ENCODE peak calls at places on chromosomes 13 and 19, in ten cellular contexts. One of them, this sample, is unnamed.

GRCh38 chr13:110925023-110925608 is 10.2 kb upstream of the ANKRD10 start:
- DNase-seq in ovary: no peak
- DNase-seq in GM12878: no peak
- DNase-seq in upper lobe of left lung: no peak
- DNase-seq in sigmoid colon: no peak
- DNase-seq in adrenal gland: no peak
- DNase-seq in A549: no peak
- DNase-seq in heart left ventricle: no peak
- DNase-seq in HCT116: no peak
- DNase-seq in suprapubic skin: no peak
- DNase-seq in this sample: no peak

GRCh38 chr13:93004919-93005318 is 221.7 kb upstream of the GPC6 start:
- DNase-seq in ovary: no peak
- DNase-seq in GM12878: no peak
- DNase-seq in upper lobe of left lung: no peak
- DNase-seq in sigmoid colon: no peak
- DNase-seq in adrenal gland: no peak
- DNase-seq in A549: peak; percentile 5
- DNase-seq in heart left ventricle: no peak
- DNase-seq in HCT116: no peak
- DNase-seq in suprapubic skin: no peak
- DNase-seq in this sample: no peak

GRCh38 chr19:8699908-8700307 is 1.3 kb upstream of the ACTL9 start:
- DNase-seq in ovary: no peak
- DNase-seq in GM12878: no peak
- DNase-seq in upper lobe of left lung: no peak
- DNase-seq in sigmoid colon: no peak
- DNase-seq in adrenal gland: no peak
- DNase-seq in A549: no peak
- DNase-seq in heart left ventricle: no peak
- DNase-seq in HCT116: no peak
- DNase-seq in suprapubic skin: no peak
- DNase-seq in this sample: no peak

GRCh38 chr19:39846678-39847486 is 703 bp upstream of the FBL start:
- DNase-seq in ovary: no peak
- DNase-seq in GM12878: no peak
- DNase-seq in upper lobe of left lung: no peak
- DNase-seq in sigmoid colon: no peak
- DNase-seq in adrenal gland: no peak
- DNase-seq in A549: no peak
- DNase-seq in heart left ventricle: peak; percentile 5
- DNase-seq in HCT116: no peak
- DNase-seq in suprapubic skin: no peak
- DNase-seq in this sample: no peak

GRCh38 chr19:1811942-1812425 is at the start of gene ATP8B3:
- DNase-seq in ovary: no peak
- DNase-seq in GM12878: no peak
- DNase-seq in upper lobe of left lung: peak; percentile 96
- DNase-seq in sigmoid colon: no peak
- DNase-seq in adrenal gland: no peak
- DNase-seq in A549: no peak
- DNase-seq in heart left ventricle: no peak
- DNase-seq in HCT116: no peak
- DNase-seq in suprapubic skin: peak; percentile 86
- DNase-seq in this sample: no peak

GRCh38 chr13:111963031-111963430 is 103.9 kb upstream of the SOX1 start:
- DNase-seq in ovary: no peak
- DNase-seq in GM12878: no peak
- DNase-seq in upper lobe of left lung: no peak
- DNase-seq in sigmoid colon: peak; percentile 51
- DNase-seq in adrenal gland: no peak
- DNase-seq in A549: no peak
- DNase-seq in heart left ventricle: no peak
- DNase-seq in HCT116: no peak
- DNase-seq in suprapubic skin: no peak
- DNase-seq in this sample: no peak

GRCh38 chr19:34066007-34066656 is 106.2 kb upstream of the LSM14A start:
- DNase-seq in ovary: no peak
- DNase-seq in GM12878: no peak
- DNase-seq in upper lobe of left lung: no peak
- DNase-seq in sigmoid colon: no peak
- DNase-seq in adrenal gland: no peak
- DNase-seq in A549: no peak
- DNase-seq in heart left ventricle: no peak
- DNase-seq in HCT116: no peak
- DNase-seq in suprapubic skin: no peak
- DNase-seq in this sample: no peak

GRCh38 chr13:20495087-20496023 is 30.3 kb downstream of the CRYL1 start:
- DNase-seq in ovary: peak; percentile 36
- DNase-seq in GM12878: peak; percentile 40
- DNase-seq in upper lobe of left lung: no peak
- DNase-seq in sigmoid colon: no peak
- DNase-seq in adrenal gland: peak; percentile 88
- DNase-seq in A549: peak; percentile 65
- DNase-seq in heart left ventricle: no peak
- DNase-seq in HCT116: peak; percentile 50
- DNase-seq in suprapubic skin: no peak
- DNase-seq in this sample: peak; percentile 31

GRCh38 chr19:49338691-49339363 is 3.6 kb downstream of the CD37 start:
- DNase-seq in ovary: peak; percentile 86
- DNase-seq in GM12878: no peak
- DNase-seq in upper lobe of left lung: peak; percentile 94
- DNase-seq in sigmoid colon: peak; percentile 91
- DNase-seq in adrenal gland: peak; percentile 88
- DNase-seq in A549: peak; percentile 54
- DNase-seq in heart left ventricle: peak; percentile 73
- DNase-seq in HCT116: no peak
- DNase-seq in suprapubic skin: peak; percentile 89
- DNase-seq in this sample: peak; percentile 46

GRCh38 chr13:35157143-35157755 is 215.2 kb downstream of the NBEA start:
- DNase-seq in ovary: no peak
- DNase-seq in GM12878: peak; percentile 33
- DNase-seq in upper lobe of left lung: no peak
- DNase-seq in sigmoid colon: no peak
- DNase-seq in adrenal gland: peak; percentile 61
- DNase-seq in A549: peak; percentile 56
- DNase-seq in heart left ventricle: no peak
- DNase-seq in HCT116: peak; percentile 38
- DNase-seq in suprapubic skin: no peak
- DNase-seq in this sample: no peak

GRCh38 chr19:7931221-7932061 is 5.5 kb upstream of the CTXN1 start:
- DNase-seq in ovary: peak; percentile 39
- DNase-seq in GM12878: no peak
- DNase-seq in upper lobe of left lung: peak; percentile 82
- DNase-seq in sigmoid colon: peak; percentile 82
- DNase-seq in adrenal gland: no peak
- DNase-seq in A549: no peak
- DNase-seq in heart left ventricle: no peak
- DNase-seq in HCT116: no peak
- DNase-seq in suprapubic skin: no peak
- DNase-seq in this sample: no peak

GRCh38 chr13:23723463-23723862 is 153.3 kb downstream of the TNFRSF19 start:
- DNase-seq in ovary: no peak
- DNase-seq in GM12878: no peak
- DNase-seq in upper lobe of left lung: no peak
- DNase-seq in sigmoid colon: no peak
- DNase-seq in adrenal gland: no peak
- DNase-seq in A549: no peak
- DNase-seq in heart left ventricle: no peak
- DNase-seq in HCT116: no peak
- DNase-seq in suprapubic skin: no peak
- DNase-seq in this sample: no peak

GRCh38 chr13:91601273-91601672 is 202.9 kb downstream of the GPC5 start:
- DNase-seq in ovary: no peak
- DNase-seq in GM12878: no peak
- DNase-seq in upper lobe of left lung: no peak
- DNase-seq in sigmoid colon: no peak
- DNase-seq in adrenal gland: no peak
- DNase-seq in A549: no peak
- DNase-seq in heart left ventricle: no peak
- DNase-seq in HCT116: no peak
- DNase-seq in suprapubic skin: no peak
- DNase-seq in this sample: no peak

GRCh38 chr19:7904074-7905020 is 670 bp downstream of the MAP2K7 start:
- DNase-seq in ovary: peak; percentile 84
- DNase-seq in GM12878: no peak
- DNase-seq in upper lobe of left lung: peak; percentile 93
- DNase-seq in sigmoid colon: peak; percentile 82
- DNase-seq in adrenal gland: peak; percentile 79
- DNase-seq in A549: no peak
- DNase-seq in heart left ventricle: peak; percentile 83
- DNase-seq in HCT116: no peak
- DNase-seq in suprapubic skin: peak; percentile 86
- DNase-seq in this sample: peak; percentile 43

GRCh38 chr19:49950590-49950948 is 10.4 kb downstream of the SIGLEC11 start:
- DNase-seq in ovary: no peak
- DNase-seq in GM12878: no peak
- DNase-seq in upper lobe of left lung: no peak
- DNase-seq in sigmoid colon: no peak
- DNase-seq in adrenal gland: no peak
- DNase-seq in A549: no peak
- DNase-seq in heart left ventricle: no peak
- DNase-seq in HCT116: no peak
- DNase-seq in suprapubic skin: no peak
- DNase-seq in this sample: no peak

GRCh38 chr19:47197141-47197540 is 33.9 kb downstream of the BBC3 start:
- DNase-seq in ovary: no peak
- DNase-seq in GM12878: no peak
- DNase-seq in upper lobe of left lung: no peak
- DNase-seq in sigmoid colon: no peak
- DNase-seq in adrenal gland: no peak
- DNase-seq in A549: no peak
- DNase-seq in heart left ventricle: no peak
- DNase-seq in HCT116: no peak
- DNase-seq in suprapubic skin: no peak
- DNase-seq in this sample: no peak

GRCh38 chr19:36797786-36798108 is 25.1 kb upstream of the ZNF850 start:
- DNase-seq in ovary: no peak
- DNase-seq in GM12878: no peak
- DNase-seq in upper lobe of left lung: no peak
- DNase-seq in sigmoid colon: no peak
- DNase-seq in adrenal gland: no peak
- DNase-seq in A549: no peak
- DNase-seq in heart left ventricle: no peak
- DNase-seq in HCT116: no peak
- DNase-seq in suprapubic skin: no peak
- DNase-seq in this sample: no peak

GRCh38 chr13:40064723-40065122 is 409.3 kb downstream of the COG6 start:
- DNase-seq in ovary: no peak
- DNase-seq in GM12878: no peak
- DNase-seq in upper lobe of left lung: no peak
- DNase-seq in sigmoid colon: no peak
- DNase-seq in adrenal gland: no peak
- DNase-seq in A549: peak; percentile 25
- DNase-seq in heart left ventricle: no peak
- DNase-seq in HCT116: no peak
- DNase-seq in suprapubic skin: no peak
- DNase-seq in this sample: no peak

GRCh38 chr13:30923423-30923822 is 9.0 kb upstream of the TEX26 start:
- DNase-seq in ovary: no peak
- DNase-seq in GM12878: no peak
- DNase-seq in upper lobe of left lung: no peak
- DNase-seq in sigmoid colon: no peak
- DNase-seq in adrenal gland: no peak
- DNase-seq in A549: no peak
- DNase-seq in heart left ventricle: no peak
- DNase-seq in HCT116: no peak
- DNase-seq in suprapubic skin: no peak
- DNase-seq in this sample: no peak

GRCh38 chr13:28423010-28423409 is 71.9 kb downstream of the FLT1 start:
- DNase-seq in ovary: no peak
- DNase-seq in GM12878: peak; percentile 74
- DNase-seq in upper lobe of left lung: no peak
- DNase-seq in sigmoid colon: peak; percentile 64
- DNase-seq in adrenal gland: peak; percentile 62
- DNase-seq in A549: no peak
- DNase-seq in heart left ventricle: peak; percentile 65
- DNase-seq in HCT116: no peak
- DNase-seq in suprapubic skin: no peak
- DNase-seq in this sample: peak; percentile 32
- TF ChIP-seq CTCF in ovary: no peak
- TF ChIP-seq CTCF in GM12878: no peak
- TF ChIP-seq CTCF in upper lobe of left lung: no peak
- TF ChIP-seq CTCF in sigmoid colon: no peak
- TF ChIP-seq CTCF in adrenal gland: no peak
- TF ChIP-seq CTCF in A549: no peak
- TF ChIP-seq CTCF in heart left ventricle: no peak
- TF ChIP-seq CTCF in HCT116: no peak
- TF ChIP-seq CTCF in suprapubic skin: no peak
- TF ChIP-seq CTCF in this sample: no peak

GRCh38 chr13:44692173-44692713 is 116.1 kb upstream of the TSC22D1 start:
- DNase-seq in ovary: no peak
- DNase-seq in GM12878: no peak
- DNase-seq in upper lobe of left lung: no peak
- DNase-seq in sigmoid colon: no peak
- DNase-seq in adrenal gland: no peak
- DNase-seq in A549: peak; percentile 53
- DNase-seq in heart left ventricle: no peak
- DNase-seq in HCT116: peak; percentile 70
- DNase-seq in suprapubic skin: no peak
- DNase-seq in this sample: no peak
- TF ChIP-seq POLR2A in ovary: no peak
- TF ChIP-seq POLR2A in GM12878: peak; percentile 59
- TF ChIP-seq POLR2A in upper lobe of left lung: no peak
- TF ChIP-seq POLR2A in sigmoid colon: no peak
- TF ChIP-seq POLR2A in adrenal gland: no peak
- TF ChIP-seq POLR2A in A549: peak; percentile 26
- TF ChIP-seq POLR2A in heart left ventricle: no peak
- TF ChIP-seq POLR2A in HCT116: peak; percentile 100
- TF ChIP-seq POLR2A in suprapubic skin: no peak
- TF ChIP-seq POLR2A in this sample: no peak

DNA sequence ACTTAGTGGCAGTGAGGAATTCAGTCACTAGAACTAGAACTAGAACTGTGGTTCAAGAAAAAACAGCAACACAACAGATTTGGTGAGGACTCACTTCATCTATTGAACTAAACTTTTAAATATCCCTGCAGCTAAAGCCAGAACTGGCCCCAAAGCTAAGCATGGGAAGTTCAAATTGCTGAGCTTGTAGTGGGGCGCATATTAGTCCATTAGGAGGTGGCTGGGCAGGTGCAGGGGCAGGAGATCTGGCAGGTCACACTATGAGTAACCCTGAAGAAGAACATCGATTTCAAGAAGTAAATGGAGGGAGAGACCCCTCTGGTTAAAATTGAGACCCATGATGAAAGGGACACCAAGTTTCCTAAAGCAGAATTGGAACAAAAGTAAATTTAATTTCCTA is 73.8 kb upstream of the UBAC2 start:
- DNase-seq in ovary: no peak
- DNase-seq in GM12878: no peak
- DNase-seq in upper lobe of left lung: no peak
- DNase-seq in sigmoid colon: no peak
- DNase-seq in adrenal gland: no peak
- DNase-seq in A549: no peak
- DNase-seq in heart left ventricle: no peak
- DNase-seq in HCT116: no peak
- DNase-seq in suprapubic skin: no peak
- DNase-seq in this sample: no peak
- H3K9me3 ChIP-seq in ovary: no peaks in the 10 kb centered on the region
- H3K9me3 ChIP-seq in GM12878: no peaks in the 10 kb centered on the region
- H3K9me3 ChIP-seq in upper lobe of left lung: no peaks in the 10 kb centered on the region
- H3K9me3 ChIP-seq in sigmoid colon: no peaks in the 10 kb centered on the region
- H3K9me3 ChIP-seq in adrenal gland: no peaks in the 10 kb centered on the region
- H3K9me3 ChIP-seq in A549: no peaks in the 10 kb centered on the region
- H3K9me3 ChIP-seq in heart left ventricle: no peaks in the 10 kb centered on the region
- H3K9me3 ChIP-seq in HCT116: no peaks in the 10 kb centered on the region
- H3K9me3 ChIP-seq in suprapubic skin: no peaks in the 10 kb centered on the region
- H3K9me3 ChIP-seq in this sample: no peaks in the 10 kb centered on the region

GRCh38 chr19:55459950-55460657 is 1.3 kb downstream of the ISOC2 start:
- DNase-seq in ovary: no peak
- DNase-seq in GM12878: no peak
- DNase-seq in upper lobe of left lung: no peak
- DNase-seq in sigmoid colon: no peak
- DNase-seq in adrenal gland: peak; percentile 73
- DNase-seq in A549: no peak
- DNase-seq in heart left ventricle: no peak
- DNase-seq in HCT116: no peak
- DNase-seq in suprapubic skin: no peak
- DNase-seq in this sample: no peak
- TF ChIP-seq CTCF in ovary: no peak
- TF ChIP-seq CTCF in GM12878: no peak
- TF ChIP-seq CTCF in upper lobe of left lung: no peak
- TF ChIP-seq CTCF in sigmoid colon: no peak
- TF ChIP-seq CTCF in adrenal gland: no peak
- TF ChIP-seq CTCF in A549: no peak
- TF ChIP-seq CTCF in heart left ventricle: no peak
- TF ChIP-seq CTCF in HCT116: no peak
- TF ChIP-seq CTCF in suprapubic skin: no peak
- TF ChIP-seq CTCF in this sample: no peak

This sample was measured in gastrocnemius medialis.